ENCODE peak calls at places on chromosomes 3 and 15, in seven cellular contexts. One of them, this sample, is unnamed.
A peak's percentile ranks its signal among the peaks of the same experiment; 100 is the strongest.

GRCh38 chr3:43531835-43532234 is 90.0 kb downstream of the ANO10 start:
- DNase-seq in IMR-90: peak; percentile 78
- DNase-seq in mesendoderm: no peak
- DNase-seq in neuronal stem cell: no peak
- DNase-seq in H9: no peak
- DNase-seq in trophoblast cell: no peak
- DNase-seq in H1: no peak
- DNase-seq in this sample: peak; percentile 20

GRCh38 chr3:156206157-156206556 is 85.8 kb downstream of the KCNAB1 start:
- DNase-seq in IMR-90: peak; percentile 17
- DNase-seq in mesendoderm: no peak
- DNase-seq in neuronal stem cell: no peak
- DNase-seq in H9: no peak
- DNase-seq in trophoblast cell: no peak
- DNase-seq in H1: no peak
- DNase-seq in this sample: no peak

GRCh38 chr3:113952921-113953320 is 5.1 kb downstream of the ZDHHC23 start:
- DNase-seq in IMR-90: no peak
- DNase-seq in mesendoderm: no peak
- DNase-seq in neuronal stem cell: no peak
- DNase-seq in H9: no peak
- DNase-seq in trophoblast cell: no peak
- DNase-seq in H1: no peak
- DNase-seq in this sample: no peak

GRCh38 chr3:97177242-97177641 is 362.8 kb downstream of the EPHA6 start:
- DNase-seq in IMR-90: no peak
- DNase-seq in mesendoderm: no peak
- DNase-seq in neuronal stem cell: no peak
- DNase-seq in H9: no peak
- DNase-seq in trophoblast cell: no peak
- DNase-seq in H1: no peak
- DNase-seq in this sample: no peak

GRCh38 chr3:13415236-13416001 is 4.7 kb downstream of the NUP210 start:
- DNase-seq in IMR-90: no peak
- DNase-seq in mesendoderm: no peak
- DNase-seq in neuronal stem cell: no peak
- DNase-seq in H9: no peak
- DNase-seq in trophoblast cell: no peak
- DNase-seq in H1: no peak
- DNase-seq in this sample: no peak

GRCh38 chr3:123605789-123606234 is 21.0 kb upstream of the HACD2 start:
- DNase-seq in IMR-90: no peak
- DNase-seq in mesendoderm: peak; percentile 87
- DNase-seq in neuronal stem cell: no peak
- DNase-seq in H9: peak; percentile 50
- DNase-seq in trophoblast cell: peak; percentile 76
- DNase-seq in H1: no peak
- DNase-seq in this sample: peak; percentile 32

GRCh38 chr3:10602769-10603768 is 97.7 kb upstream of the ATP2B2 start:
- DNase-seq in IMR-90: no peak
- DNase-seq in mesendoderm: no peak
- DNase-seq in neuronal stem cell: no peak
- DNase-seq in H9: no peak
- DNase-seq in trophoblast cell: no peak
- DNase-seq in H1: no peak
- DNase-seq in this sample: no peak

GRCh38 chr3:16801223-16801622 is 83.5 kb upstream of the PLCL2 start:
- DNase-seq in IMR-90: no peak
- DNase-seq in mesendoderm: no peak
- DNase-seq in neuronal stem cell: no peak
- DNase-seq in H9: no peak
- DNase-seq in trophoblast cell: peak; percentile 41
- DNase-seq in H1: no peak
- DNase-seq in this sample: no peak

GRCh38 chr3:113664523-113665094 is 31.8 kb downstream of the USF3 start:
- DNase-seq in IMR-90: no peak
- DNase-seq in mesendoderm: no peak
- DNase-seq in neuronal stem cell: no peak
- DNase-seq in H9: no peak
- DNase-seq in trophoblast cell: no peak
- DNase-seq in H1: no peak
- DNase-seq in this sample: no peak

GRCh38 chr3:14289590-14290453 is 111.2 kb downstream of the LSM3 start:
- DNase-seq in IMR-90: peak; percentile 96
- DNase-seq in mesendoderm: peak; percentile 92
- DNase-seq in neuronal stem cell: no peak
- DNase-seq in H9: no peak
- DNase-seq in trophoblast cell: peak; percentile 79
- DNase-seq in H1: no peak
- DNase-seq in this sample: peak; percentile 96

GRCh38 chr15:30859091-30859874 is 44.4 kb upstream of the FAN1 start:
- DNase-seq in IMR-90: peak; percentile 29
- DNase-seq in mesendoderm: peak; percentile 91
- DNase-seq in neuronal stem cell: peak; percentile 3
- DNase-seq in H9: no peak
- DNase-seq in trophoblast cell: peak; percentile 96
- DNase-seq in H1: no peak
- DNase-seq in this sample: peak; percentile 17

GRCh38 chr15:66649235-66649984 is 52.6 kb upstream of the SMAD6 start:
- DNase-seq in IMR-90: no peak
- DNase-seq in mesendoderm: no peak
- DNase-seq in neuronal stem cell: no peak
- DNase-seq in H9: no peak
- DNase-seq in trophoblast cell: no peak
- DNase-seq in H1: no peak
- DNase-seq in this sample: no peak
- H4K8ac ChIP-seq in IMR-90: no peak overlapping the region
- H4K8ac ChIP-seq in mesendoderm: no peak overlapping the region
- H4K8ac ChIP-seq in neuronal stem cell: no peak overlapping the region
- H4K8ac ChIP-seq in H9: no peak overlapping the region
- H4K8ac ChIP-seq in trophoblast cell: no peak overlapping the region
- H4K8ac ChIP-seq in H1: no peak overlapping the region
- H4K8ac ChIP-seq in this sample: no peak overlapping the region

DNA sequence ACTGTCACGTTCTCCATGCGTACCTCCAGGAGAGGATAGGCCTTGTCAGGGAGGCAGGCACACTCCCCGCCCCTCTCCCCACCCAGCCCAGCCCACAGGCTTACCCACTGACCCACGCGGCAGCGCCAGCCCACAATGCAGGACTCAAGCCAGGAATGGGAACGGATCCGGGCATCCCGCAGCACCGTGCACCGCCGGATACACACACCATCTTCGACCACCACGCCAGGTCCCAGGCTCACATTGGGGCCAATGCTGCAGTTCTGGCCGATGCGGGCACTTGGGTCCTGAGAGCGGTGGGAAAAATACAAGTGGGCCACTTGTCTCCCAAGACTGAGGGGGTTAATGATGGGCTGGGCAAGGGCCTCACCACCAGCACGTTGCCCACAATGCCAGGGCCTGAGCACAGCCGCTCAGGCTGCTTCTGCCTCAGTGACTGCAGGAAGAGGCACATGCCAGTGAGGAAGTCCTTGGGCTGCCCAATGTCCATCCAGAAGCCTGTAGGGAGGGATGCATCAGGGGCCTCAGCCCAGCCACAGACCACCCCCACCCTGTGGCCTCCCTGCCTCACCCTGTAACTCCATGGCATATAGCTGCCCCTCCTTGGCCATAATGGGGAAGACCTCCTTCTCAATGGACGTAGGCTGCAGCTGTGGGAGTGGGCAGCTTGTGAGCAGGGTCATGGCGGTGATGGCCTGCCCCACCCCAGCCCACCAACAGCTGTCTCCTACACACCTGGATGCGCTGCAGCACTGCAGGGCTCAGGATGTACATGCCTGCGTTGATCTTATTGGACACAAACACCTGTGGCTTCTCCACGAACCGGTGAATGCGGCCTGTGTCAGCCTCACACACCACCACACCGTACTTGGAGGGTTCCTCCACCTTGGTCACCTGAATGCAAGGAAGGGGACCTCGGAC is 1.6 kb downstream of the GMPPB start:
- DNase-seq in IMR-90: no peak
- DNase-seq in mesendoderm: no peak
- DNase-seq in neuronal stem cell: no peak
- DNase-seq in H9: no peak
- DNase-seq in trophoblast cell: no peak
- DNase-seq in H1: no peak
- DNase-seq in this sample: no peak
- H3K4me2 ChIP-seq in IMR-90: peak overlapping the region; percentile 96
- H3K4me2 ChIP-seq in mesendoderm: no peak overlapping the region
- H3K4me2 ChIP-seq in neuronal stem cell: no peak overlapping the region
- H3K4me2 ChIP-seq in H9: peak overlapping the region; percentile 60
- H3K4me2 ChIP-seq in trophoblast cell: no peak overlapping the region
- H3K4me2 ChIP-seq in H1: peak overlapping the region; percentile 92
- H3K4me2 ChIP-seq in this sample: no peak overlapping the region

GRCh38 chr3:62546266-62546665 is 172.9 kb upstream of the FEZF2 start:
- DNase-seq in IMR-90: no peak
- DNase-seq in mesendoderm: no peak
- DNase-seq in neuronal stem cell: no peak
- DNase-seq in H9: no peak
- DNase-seq in trophoblast cell: no peak
- DNase-seq in H1: no peak
- DNase-seq in this sample: no peak
- H4K8ac ChIP-seq in IMR-90: no peak overlapping the region
- H4K8ac ChIP-seq in mesendoderm: no peak overlapping the region
- H4K8ac ChIP-seq in neuronal stem cell: no peak overlapping the region
- H4K8ac ChIP-seq in H9: no peak overlapping the region
- H4K8ac ChIP-seq in trophoblast cell: no peak overlapping the region
- H4K8ac ChIP-seq in H1: no peak overlapping the region
- H4K8ac ChIP-seq in this sample: no peak overlapping the region

DNA sequence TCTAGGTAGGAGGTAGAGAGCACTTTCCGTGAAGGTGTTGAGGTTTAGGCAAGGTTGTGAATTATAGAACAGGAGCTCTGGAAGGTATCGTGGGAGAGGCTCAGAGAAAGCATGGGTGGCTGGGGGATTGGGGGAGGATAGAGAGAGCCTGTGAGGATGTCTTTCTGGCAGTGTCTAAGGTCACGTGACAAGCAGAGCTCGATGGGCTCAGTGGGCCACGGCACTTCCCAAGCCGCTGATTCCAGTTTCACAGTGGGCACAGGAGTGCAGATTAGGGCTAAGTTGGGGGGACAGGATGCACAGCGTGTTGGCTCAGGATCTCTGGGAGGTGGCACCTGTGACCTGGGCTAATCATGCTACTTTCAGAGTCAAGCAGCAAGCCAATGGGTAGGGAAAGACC is 52.0 kb downstream of the CEMIP start:
- DNase-seq in IMR-90: no peak
- DNase-seq in mesendoderm: no peak
- DNase-seq in neuronal stem cell: no peak
- DNase-seq in H9: no peak
- DNase-seq in trophoblast cell: no peak
- DNase-seq in H1: no peak
- DNase-seq in this sample: no peak
- H3K4me2 ChIP-seq in IMR-90: no peak overlapping the region
- H3K4me2 ChIP-seq in mesendoderm: no peak overlapping the region
- H3K4me2 ChIP-seq in neuronal stem cell: no peak overlapping the region
- H3K4me2 ChIP-seq in H9: peak overlapping the region; percentile 27
- H3K4me2 ChIP-seq in trophoblast cell: no peak overlapping the region
- H3K4me2 ChIP-seq in H1: no peak overlapping the region
- H3K4me2 ChIP-seq in this sample: no peak overlapping the region

DNA sequence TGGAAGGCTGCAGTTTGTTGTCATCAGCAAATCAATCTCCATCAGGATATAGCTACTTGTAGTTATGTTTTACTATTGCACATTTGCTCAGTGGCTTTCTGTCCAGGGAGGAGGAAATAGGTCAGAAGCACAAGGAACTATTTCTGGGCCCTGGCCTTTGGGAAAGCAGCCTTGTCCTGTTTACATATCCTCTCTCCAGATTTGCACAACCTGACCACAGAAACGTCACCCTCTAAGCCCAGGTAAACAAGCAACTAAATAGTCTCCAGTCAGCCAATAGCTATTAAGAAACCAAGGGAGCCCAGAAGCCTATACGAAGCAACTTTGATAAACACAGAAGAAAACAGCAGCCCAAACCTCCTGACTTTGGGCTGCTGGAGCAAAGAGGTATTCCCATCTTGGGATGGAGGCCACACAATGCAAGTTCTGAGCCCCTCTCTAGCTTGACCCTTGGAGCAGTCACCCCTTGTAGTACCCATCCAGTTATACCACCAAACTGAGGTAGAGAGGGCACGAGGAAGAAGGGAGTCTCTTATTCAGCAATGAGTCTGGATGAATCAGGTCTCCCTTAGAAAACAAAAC is 2.3 kb upstream of the FEM1B start:
- DNase-seq in IMR-90: peak; percentile 88
- DNase-seq in mesendoderm: no peak
- DNase-seq in neuronal stem cell: no peak
- DNase-seq in H9: no peak
- DNase-seq in trophoblast cell: no peak
- DNase-seq in H1: no peak
- DNase-seq in this sample: peak; percentile 95
- H4K8ac ChIP-seq in IMR-90: peak overlapping the region; percentile 20
- H4K8ac ChIP-seq in mesendoderm: no peak overlapping the region
- H4K8ac ChIP-seq in neuronal stem cell: no peak overlapping the region
- H4K8ac ChIP-seq in H9: no peak overlapping the region
- H4K8ac ChIP-seq in trophoblast cell: no peak overlapping the region
- H4K8ac ChIP-seq in H1: no peak overlapping the region
- H4K8ac ChIP-seq in this sample: no peak overlapping the region

DNA sequence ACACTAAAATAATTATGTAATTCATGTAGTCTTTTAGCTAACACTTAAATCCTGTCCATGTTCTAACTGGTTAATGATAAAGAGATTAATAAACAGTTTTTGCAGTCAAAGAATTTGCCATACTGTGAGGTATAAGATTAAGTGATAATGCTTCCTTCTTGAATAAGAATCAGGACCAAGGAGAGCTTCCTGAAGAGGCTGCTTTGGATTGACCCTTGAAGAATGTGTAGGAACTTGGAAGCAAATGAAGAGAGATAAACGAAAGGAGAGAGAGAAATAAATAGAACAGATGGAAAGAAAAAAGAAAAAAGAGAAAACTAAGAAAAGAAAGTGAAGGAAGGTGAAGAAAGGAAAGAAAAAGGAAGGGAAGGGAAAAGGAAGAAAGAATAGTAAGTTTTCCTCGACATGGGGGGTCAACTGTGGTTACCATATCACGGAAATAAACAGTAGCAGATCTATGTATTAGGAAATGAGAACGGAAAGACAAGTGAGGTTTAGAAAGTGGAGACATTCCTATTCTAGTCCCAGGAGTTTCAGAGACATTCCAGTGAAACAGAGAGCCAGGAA is 539.8 kb downstream of the FGF12 start:
- DNase-seq in IMR-90: no peak
- DNase-seq in mesendoderm: peak; percentile 33
- DNase-seq in neuronal stem cell: no peak
- DNase-seq in H9: no peak
- DNase-seq in trophoblast cell: no peak
- DNase-seq in H1: no peak
- DNase-seq in this sample: no peak
- H3K4me2 ChIP-seq in IMR-90: no peak overlapping the region
- H3K4me2 ChIP-seq in mesendoderm: no peak overlapping the region
- H3K4me2 ChIP-seq in neuronal stem cell: no peak overlapping the region
- H3K4me2 ChIP-seq in H9: no peak overlapping the region
- H3K4me2 ChIP-seq in trophoblast cell: no peak overlapping the region
- H3K4me2 ChIP-seq in H1: no peak overlapping the region
- H3K4me2 ChIP-seq in this sample: no peak overlapping the region

GRCh38 chr3:80618295-80619256 is 850.8 kb upstream of the ROBO1 start:
- DNase-seq in IMR-90: no peak
- DNase-seq in mesendoderm: no peak
- DNase-seq in neuronal stem cell: no peak
- DNase-seq in H9: no peak
- DNase-seq in trophoblast cell: no peak
- DNase-seq in H1: no peak
- DNase-seq in this sample: no peak
- H4K8ac ChIP-seq in IMR-90: no peak overlapping the region
- H4K8ac ChIP-seq in mesendoderm: no peak overlapping the region
- H4K8ac ChIP-seq in neuronal stem cell: no peak overlapping the region
- H4K8ac ChIP-seq in H9: no peak overlapping the region
- H4K8ac ChIP-seq in trophoblast cell: no peak overlapping the region
- H4K8ac ChIP-seq in H1: no peak overlapping the region
- H4K8ac ChIP-seq in this sample: no peak overlapping the region

GRCh38 chr3:69786854-69787253 is 47.6 kb downstream of the MITF start:
- DNase-seq in IMR-90: no peak
- DNase-seq in mesendoderm: no peak
- DNase-seq in neuronal stem cell: no peak
- DNase-seq in H9: no peak
- DNase-seq in trophoblast cell: no peak
- DNase-seq in H1: no peak
- DNase-seq in this sample: no peak
- H3K4me2 ChIP-seq in IMR-90: peak overlapping the region; percentile 85
- H3K4me2 ChIP-seq in mesendoderm: no peak overlapping the region
- H3K4me2 ChIP-seq in neuronal stem cell: no peak overlapping the region
- H3K4me2 ChIP-seq in H9: no peak overlapping the region
- H3K4me2 ChIP-seq in trophoblast cell: no peak overlapping the region
- H3K4me2 ChIP-seq in H1: no peak overlapping the region
- H3K4me2 ChIP-seq in this sample: peak overlapping the region; percentile 40

This sample was measured in mesenchymal stem cell.